ENCODE peak calls at places on chromosomes 4 and X, in four cellular contexts. U, P, X and R are unnamed samples.

GRCh38 chr4:53997901-53998300 is 66.5 kb downstream of the CHIC2 start:
- DNase-seq in X (no peak), P (no peak), U (no peak), R (no peak)

GRCh38 chrX:11450354-11450753 is 157.1 kb downstream of the AMELX start:
- DNase-seq in U (no peak), P (no peak), X (no peak), R (no peak)

GRCh38 chrX:53287493-53288138 is 6.2 kb upstream of the IQSEC2 start:
- DNase-seq in X (no peak), P (peak), U (peak), R (no peak)

GRCh38 chrX:91414710-91415109 is 19.9 kb upstream of the PABPC5 start:
- DNase-seq in P (no peak), U (no peak), X (no peak), R (no peak)

GRCh38 chr4:24131954-24132673 is 242.3 kb upstream of the PPARGC1A start:
- DNase-seq in X (no peak), U (no peak), P (no peak), R (no peak)

GRCh38 chrX:136954930-136955329 is 74.4 kb upstream of the RBMX start:
- DNase-seq in X (no peak), U (no peak), P (no peak), R (no peak)

GRCh38 chrX:136652822-136653723 is 5.1 kb downstream of the CD40LG start:
- DNase-seq in P (no peak), U (no peak), X (no peak), R (no peak)

GRCh38 chr4:25654971-25655963 is at the start of gene SLC34A2:
- DNase-seq in P (peak), X (no peak), U (peak), R (no peak)

GRCh38 chr4:161577604-161578301 is 586.0 kb downstream of the FSTL5 start:
- DNase-seq in U (no peak), X (no peak), P (no peak), R (no peak)

GRCh38 chr4:2786152-2786671 is 6.7 kb upstream of the SH3BP2 start:
- DNase-seq in P (no peak), X (no peak), U (peak), R (no peak)

GRCh38 chr4:76984127-76984526 is 34.6 kb downstream of the SEPTIN11 start:
- DNase-seq in U (no peak), P (no peak), X (no peak), R (no peak)

GRCh38 chr4:43391084-43391483 is 498.6 kb downstream of the GRXCR1 start:
- DNase-seq in P (no peak), X (no peak), U (no peak), R (no peak)

GRCh38 chr4:117777721-117778120 is 256.6 kb upstream of the NDST3 start:
- DNase-seq in P (no peak), X (no peak), U (no peak), R (no peak)

GRCh38 chrX:74242050-74242449 is 61.9 kb upstream of the ZCCHC13 start:
- DNase-seq in U (no peak), X (no peak), P (no peak), R (no peak)

GRCh38 chr4:25467843-25468242 is 90.8 kb downstream of the ANAPC4 start:
- DNase-seq in U (no peak), X (no peak), P (no peak), R (no peak)

GRCh38 chrX:108947205-108947604 is 210.8 kb upstream of the IRS4 start:
- DNase-seq in X (no peak), P (no peak), U (no peak), R (no peak)

GRCh38 chrX:39367429-39367828 is 566.2 kb downstream of the MID1IP1 start:
- DNase-seq in U (no peak), X (no peak), P (no peak), R (no peak)

GRCh38 chrX:132858018-132858417 is 100.4 kb downstream of the HS6ST2 start:
- DNase-seq in X (no peak), P (no peak), U (no peak), R (no peak)

GRCh38 chr4:80465238-80465637 is 129.7 kb downstream of the CFAP299 start:
- DNase-seq in U (no peak), X (no peak), P (no peak), R (no peak)

GRCh38 chr4:41991916-41992767 is 1.8 kb downstream of the SLC30A9 start:
- DNase-seq in X (peak), P (no peak), U (no peak), R (no peak)

GRCh38 chrX:7946960-7947359 is 19.7 kb upstream of the PNPLA4 start:
- DNase-seq in P (no peak), U (no peak), X (no peak), R (no peak)

GRCh38 chr4:5198586-5198985 is 147.3 kb downstream of the STK32B start:
- DNase-seq in U (no peak), X (no peak), P (no peak), R (no peak)

GRCh38 chrX:115031989-115032388 is 14.6 kb upstream of the IL13RA2 start:
- DNase-seq in X (no peak), U (no peak), P (no peak), R (no peak)

GRCh38 chr4:175273995-175274753 is 356.0 kb downstream of the ADAM29 start:
- DNase-seq in U (no peak), P (no peak), X (no peak), R (no peak)

GRCh38 chrX:99654188-99654587 is 755.9 kb downstream of the PCDH19 start:
- DNase-seq in X (no peak), P (no peak), U (no peak), R (no peak)

GRCh38 chr4:114879916-114880315 is 233.5 kb downstream of the NDST4 start:
- DNase-seq in U (no peak), X (no peak), P (no peak), R (no peak)

GRCh38 chrX:104315555-104315954 is 60.8 kb upstream of the ESX1 start:
- DNase-seq in U (no peak), X (no peak), P (no peak), R (no peak)

DNA sequence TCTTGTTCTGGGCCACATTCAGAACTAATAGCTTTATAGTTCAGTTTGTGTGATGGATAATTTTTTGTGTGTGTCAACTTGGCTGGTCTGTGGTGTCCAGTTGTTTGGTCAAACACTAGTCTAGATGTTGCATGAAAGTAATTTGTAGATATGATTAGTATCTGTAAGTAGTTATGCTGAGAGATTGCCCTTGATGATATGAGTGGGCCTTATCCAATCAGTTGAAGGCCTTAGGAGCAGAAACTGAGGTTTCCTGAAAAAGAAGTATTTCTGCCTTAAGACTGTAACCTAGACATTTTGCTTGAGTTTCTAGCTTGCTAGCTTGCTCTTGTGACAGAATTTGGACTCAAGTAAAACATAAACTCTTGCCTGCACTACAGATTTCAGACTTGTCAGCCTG is 30.4 kb downstream of the STIM2 start:
- DNase-seq in P (no peak), X (no peak), U (no peak), R (no peak)
- TF ChIP-seq CTCF in P (no peak), X (no peak), U (no peak), R (no peak)

GRCh38 chr4:105473340-105474109 is at the start of gene PPA2:
- DNase-seq in P (peak), U (peak), X (peak), R (peak)
- TF ChIP-seq CTCF in P (peak), U (no peak), X (peak), R (no peak)

GRCh38 chr4:119097282-119097900 is 38.2 kb upstream of the MYOZ2 start:
- DNase-seq in X (no peak), P (no peak), U (no peak), R (no peak)
- TF ChIP-seq CTCF in X (no peak), P (no peak), U (no peak), R (no peak)

GRCh38 chr4:46645092-46645491 is 255.2 kb upstream of the GABRA2 start:
- DNase-seq in U (no peak), P (no peak), X (no peak), R (no peak)

GRCh38 chr4:46649390-46649789 is 259.5 kb upstream of the GABRA2 start:
- DNase-seq in X (no peak), P (no peak), U (no peak), R (no peak)

GRCh38 chr4:46653842-46654241 is 255.2 kb downstream of the COX7B2 start:
- DNase-seq in U (no peak), P (no peak), X (no peak), R (no peak)

GRCh38 chr4:46648088-46648744 is 258.3 kb upstream of the GABRA2 start:
- DNase-seq in U (no peak), X (no peak), P (no peak), R (peak)
- TF ChIP-seq CTCF in U (no peak), X (no peak), P (peak), R (peak)

DNA sequence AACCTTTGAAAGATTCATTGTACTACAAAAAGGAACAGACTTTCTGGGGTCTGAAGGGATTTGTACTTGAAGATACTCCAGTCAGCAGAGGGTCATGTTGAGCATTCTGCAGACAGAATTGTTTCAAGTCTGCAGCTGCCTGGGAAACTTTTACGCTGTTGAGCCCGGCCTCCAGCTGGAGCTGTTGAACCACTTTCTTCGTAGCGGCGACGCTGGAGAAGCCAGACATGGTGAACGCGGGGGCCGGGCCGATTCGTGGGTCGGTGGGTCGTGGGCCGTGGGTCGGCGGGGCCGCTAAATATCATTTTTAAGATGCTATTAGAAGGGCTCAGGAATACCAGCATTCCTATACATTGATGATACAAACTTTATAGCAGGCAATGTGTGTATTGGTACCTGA is 12.0 kb upstream of the RTL9 start:
- DNase-seq in U (peak), X (no peak), P (no peak), R (no peak)
- TF ChIP-seq CTCF in U (no peak), X (no peak), P (no peak), R (no peak)

GRCh38 chrX:153687121-153688039 is at the start of gene SLC6A8:
- DNase-seq in X (peak), U (peak), P (peak), R (no peak)
- TF ChIP-seq CTCF in X (peak), U (no peak), P (no peak), R (peak)

GRCh38 chr4:121876976-121877773 is 6.9 kb upstream of the BBS7 start:
- DNase-seq in P (no peak), X (no peak), U (no peak), R (no peak)
- TF ChIP-seq CTCF in P (no peak), X (no peak), U (no peak), R (no peak)